ENCODE peak calls at places on chromosome X, in four cellular contexts. Z is neuronal stem cell, C is sigmoid colon, L is adrenal gland. E is an unnamed sample.

GRCh38 chrX:96407043-96407442 is 277.6 kb upstream of the DIAPH2 start:
- DNase-seq in Z (no peak), C (no peak), L (no peak), E (peak; percentile 49)

GRCh38 chrX:123310112-123310511 is 126.0 kb downstream of the GRIA3 start:
- DNase-seq in Z (no peak), C (no peak), L (no peak), E (no peak)

GRCh38 chrX:85109235-85109634 is 105.6 kb downstream of the APOOL start:
- DNase-seq in Z (no peak), C (no peak), L (no peak), E (no peak)

GRCh38 chrX:68632491-68632890 is 15.0 kb upstream of the STARD8 start:
- DNase-seq in Z (no peak), C (no peak), L (no peak), E (no peak)

GRCh38 chrX:76148011-76148665 is 24.7 kb upstream of the PBDC1 start:
- DNase-seq in Z (no peak), C (no peak), L (no peak), E (peak; percentile 38)

GRCh38 chrX:135000516-135000915 is 9.7 kb downstream of the SMIM10 start:
- DNase-seq in Z (no peak), C (no peak), L (no peak), E (no peak)

GRCh38 chrX:102765794-102766193 is 45.3 kb downstream of the GPRASP3 start:
- DNase-seq in Z (no peak), C (peak; percentile 88), L (no peak), E (no peak)

GRCh38 chrX:108165349-108166111 is 74.0 kb downstream of the ATG4A start:
- DNase-seq in Z (peak; percentile 3), C (no peak), L (no peak), E (peak; percentile 27)

GRCh38 chrX:125205918-125206665 is 113.6 kb upstream of the TEX13C start:
- DNase-seq in Z (no peak), C (peak; percentile 60), L (peak; percentile 20), E (peak; percentile 31)

GRCh38 chrX:70480660-70481018 is 36.0 kb downstream of the DLG3 start:
- DNase-seq in Z (no peak), C (no peak), L (no peak), E (peak; percentile 57)

GRCh38 chrX:18425199-18426003 is at the start of gene CDKL5:
- DNase-seq in Z (peak; percentile 93), C (peak; percentile 98), L (peak; percentile 96), E (peak; percentile 98)

GRCh38 chrX:18428006-18428405 is 2.6 kb downstream of the CDKL5 start:
- DNase-seq in Z (no peak), C (no peak), L (no peak), E (no peak)

GRCh38 chrX:18422886-18423285 is 2.5 kb upstream of the CDKL5 start:
- DNase-seq in Z (no peak), C (no peak), L (no peak), E (no peak)

GRCh38 chrX:18424482-18425198 is 768 bp upstream of the CDKL5 start:
- DNase-seq in Z (no peak), C (peak; percentile 69), L (peak; percentile 19), E (peak; percentile 21)

GRCh38 chrX:18426004-18426320 is 554 bp downstream of the CDKL5 start:
- DNase-seq in Z (no peak), C (no peak), L (peak; percentile 22), E (peak; percentile 4)
- H3K9me3 ChIP-seq in Z (no peaks in the 10 kb centered on the region), C (no peaks in the 10 kb centered on the region), L (no peaks in the 10 kb centered on the region), E (no peaks in the 10 kb centered on the region)

GRCh38 chrX:131812847-131813825 is 210.0 kb upstream of the STK26 start:
- DNase-seq in Z (no peak), C (peak; percentile 91), L (peak; percentile 80), E (no peak)
- H3K4me3 ChIP-seq in Z (no peak overlapping the region), C (peak overlapping the region; percentile 18), L (no peak overlapping the region), E (no peak overlapping the region)

DNA sequence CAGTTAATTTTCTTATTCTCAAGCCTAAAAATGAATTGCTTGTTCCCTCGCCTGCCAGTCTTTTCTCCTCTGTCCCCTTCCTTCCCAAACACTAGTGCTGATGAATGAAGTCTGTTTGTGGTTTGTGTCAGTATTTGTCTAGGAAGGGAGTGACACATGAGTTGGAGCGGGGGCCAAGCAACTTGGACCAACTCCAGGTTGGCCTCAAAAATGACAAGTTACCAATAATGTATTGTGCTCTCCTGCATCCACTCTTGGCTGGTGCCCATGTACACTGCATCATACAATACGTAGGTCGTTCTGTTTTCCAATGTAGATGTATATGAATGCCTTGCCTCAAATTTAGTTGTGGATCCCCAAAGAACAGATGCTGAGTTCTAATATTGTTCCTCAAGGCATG is 223.0 kb upstream of the GPC4 start:
- DNase-seq in Z (no peak), C (no peak), L (no peak), E (no peak)
- H3K4me1 ChIP-seq in Z (peaks cover 6% of the 10 kb centered on the region), C (no peaks in the 10 kb centered on the region), L (no peaks in the 10 kb centered on the region), E (no peaks in the 10 kb centered on the region)

GRCh38 chrX:154485150-154486051 is 1.0 kb downstream of the UBL4A start:
- DNase-seq in Z (no peak), C (peak; percentile 71), L (no peak), E (peak; percentile 22)
- H3K9me3 ChIP-seq in Z (no peaks in the 10 kb centered on the region), C (no peaks in the 10 kb centered on the region), L (no peaks in the 10 kb centered on the region), E (no peaks in the 10 kb centered on the region)

DNA sequence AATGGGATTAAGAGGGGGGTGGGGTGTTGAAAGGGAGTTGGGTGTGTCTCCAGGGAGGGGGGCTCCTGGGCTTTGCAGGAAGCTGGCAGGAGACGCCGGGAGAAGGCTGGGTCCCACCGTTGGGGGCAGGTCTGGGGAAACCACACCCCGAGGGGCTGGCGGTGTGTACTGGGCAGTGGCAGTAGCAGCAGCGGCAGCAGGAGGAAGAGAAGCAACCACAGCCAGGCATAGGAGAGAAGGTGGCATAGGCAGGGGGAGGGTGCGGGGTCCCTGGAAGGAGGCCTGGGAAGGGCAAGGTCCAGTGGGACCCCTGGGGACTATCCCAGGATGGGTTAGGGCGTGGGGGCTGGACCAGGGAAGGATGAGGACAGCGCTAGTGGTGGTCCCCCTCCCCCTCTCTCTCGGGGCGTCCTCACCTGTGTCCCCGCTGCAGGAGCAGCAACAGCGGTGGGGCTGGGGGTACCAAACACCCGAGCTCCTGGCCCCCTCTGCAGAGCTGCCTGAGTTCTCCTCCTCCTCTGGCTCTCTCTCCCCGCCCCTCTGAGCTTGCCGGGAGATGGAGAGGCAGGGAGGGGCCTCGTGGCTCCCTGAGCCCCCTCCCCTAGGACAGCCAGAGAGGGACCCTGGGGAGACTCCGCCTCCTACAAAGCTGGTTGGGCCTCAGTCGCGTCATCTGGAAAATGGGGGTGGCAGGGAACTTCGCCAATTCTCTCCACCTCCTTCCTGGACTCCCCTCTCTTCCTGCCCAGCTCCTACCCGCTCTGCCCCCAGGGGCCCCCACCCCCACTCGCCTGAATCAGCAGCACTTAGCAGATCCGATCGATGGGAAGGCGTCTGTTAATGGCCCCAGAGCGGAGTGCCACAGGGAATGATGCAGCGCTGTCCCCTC is at the start of gene KCND1:
- DNase-seq in Z (no peak), C (peak; percentile 73), L (peak; percentile 28), E (peak; percentile 50)
- H3K4me3 ChIP-seq in Z (peak within 1 kb of the TSS; percentile 74), C (peak within 1 kb of the TSS; percentile 30), L (no peak within 1 kb of the TSS), E (no peak within 1 kb of the TSS)

GRCh38 chrX:2699959-2700358 is 8.9 kb downstream of the CD99 start:
- DNase-seq in Z (no peak), C (no peak), L (no peak), E (no peak)
- H3K4me1 ChIP-seq in Z (peaks cover 18% of the 10 kb centered on the region), C (peaks cover 90% of the 10 kb centered on the region), L (no peaks in the 10 kb centered on the region), E (peaks cover 31% of the 10 kb centered on the region)

GRCh38 chrX:119816300-119816699 is 24.9 kb upstream of the RPL39 start:
- DNase-seq in Z (no peak), C (no peak), L (no peak), E (no peak)
- H3K9me3 ChIP-seq in Z (no peaks in the 10 kb centered on the region), C (no peaks in the 10 kb centered on the region), L (no peaks in the 10 kb centered on the region), E (no peaks in the 10 kb centered on the region)

GRCh38 chrX:87798039-87798438 is 280.4 kb downstream of the KLHL4 start:
- DNase-seq in Z (no peak), C (no peak), L (no peak), E (no peak)
- H3K4me3 ChIP-seq in Z (no peak overlapping the region), C (no peak overlapping the region), L (no peak overlapping the region), E (no peak overlapping the region)

DNA sequence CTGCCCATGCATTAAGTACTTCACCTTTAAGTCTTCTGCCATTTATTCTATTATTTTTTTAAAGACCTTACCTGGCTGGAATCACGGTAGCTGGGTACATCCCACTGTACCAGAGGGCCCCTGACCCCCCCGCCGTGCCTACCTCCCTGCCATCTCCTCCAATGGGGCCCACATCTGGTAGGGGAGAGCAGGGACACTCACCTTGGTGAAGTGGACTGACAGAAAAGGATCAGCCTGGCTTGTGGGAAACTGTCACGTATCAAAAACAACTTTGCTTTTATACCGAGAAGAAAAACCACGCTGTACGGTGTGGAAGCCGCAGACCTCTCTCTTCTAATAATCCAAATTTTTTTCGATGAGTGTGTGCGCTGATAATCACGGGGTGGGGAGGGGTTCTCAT is at the start of gene FOXP3:
- DNase-seq in Z (no peak), C (no peak), L (no peak), E (no peak)
- H3K4me1 ChIP-seq in Z (no peaks in the 10 kb centered on the region), C (no peaks in the 10 kb centered on the region), L (no peaks in the 10 kb centered on the region), E (no peaks in the 10 kb centered on the region)